ENCODE peak calls at places on chromosomes 6 and 20, in five cellular contexts. One of them, this sample, is unnamed.
A peak's percentile ranks its signal among the peaks of the same experiment; 100 is the strongest.

GRCh38 chr20:58693226-58694006 is 816 bp downstream of the NPEPL1 start:
- DNase-seq in breast epithelium: no peak
- DNase-seq in heart right ventricle: peak; percentile 41
- DNase-seq in stomach: peak; percentile 26
- DNase-seq in CD4-positive, alpha-beta T cell: no peak
- DNase-seq in this sample: no peak

GRCh38 chr20:19890358-19891117 is 126.6 kb upstream of the NAA20 start:
- DNase-seq in CD4-positive, alpha-beta T cell: no peak
- DNase-seq in breast epithelium: no peak
- DNase-seq in stomach: no peak
- DNase-seq in heart right ventricle: no peak
- DNase-seq in this sample: no peak

GRCh38 chr6:30826961-30827342 is 57.4 kb upstream of the DDR1 start:
- DNase-seq in CD4-positive, alpha-beta T cell: no peak
- DNase-seq in stomach: peak; percentile 39
- DNase-seq in breast epithelium: no peak
- DNase-seq in heart right ventricle: no peak
- DNase-seq in this sample: no peak

GRCh38 chr6:20800229-20800628 is 266.0 kb downstream of the CDKAL1 start:
- DNase-seq in CD4-positive, alpha-beta T cell: no peak
- DNase-seq in heart right ventricle: no peak
- DNase-seq in breast epithelium: no peak
- DNase-seq in stomach: no peak
- DNase-seq in this sample: no peak

GRCh38 chr6:56370591-56371198 is 123.3 kb upstream of the COL21A1 start:
- DNase-seq in breast epithelium: no peak
- DNase-seq in stomach: no peak
- DNase-seq in CD4-positive, alpha-beta T cell: no peak
- DNase-seq in heart right ventricle: no peak
- DNase-seq in this sample: peak; percentile 91

GRCh38 chr20:43722153-43722505 is 4.7 kb downstream of the GTSF1L start:
- DNase-seq in heart right ventricle: no peak
- DNase-seq in breast epithelium: no peak
- DNase-seq in stomach: no peak
- DNase-seq in CD4-positive, alpha-beta T cell: peak; percentile 27
- DNase-seq in this sample: no peak

GRCh38 chr6:99146716-99147115 is 199.0 kb upstream of the FBXL4 start:
- DNase-seq in breast epithelium: no peak
- DNase-seq in heart right ventricle: no peak
- DNase-seq in stomach: no peak
- DNase-seq in CD4-positive, alpha-beta T cell: no peak
- DNase-seq in this sample: no peak

GRCh38 chr6:168130683-168131371 is 51.8 kb upstream of the FRMD1 start:
- DNase-seq in CD4-positive, alpha-beta T cell: no peak
- DNase-seq in breast epithelium: no peak
- DNase-seq in heart right ventricle: no peak
- DNase-seq in stomach: peak; percentile 72
- DNase-seq in this sample: no peak

GRCh38 chr6:71510856-71511255 is 222.2 kb downstream of the OGFRL1 start:
- DNase-seq in breast epithelium: no peak
- DNase-seq in heart right ventricle: no peak
- DNase-seq in CD4-positive, alpha-beta T cell: no peak
- DNase-seq in stomach: no peak
- DNase-seq in this sample: no peak

GRCh38 chr6:38271081-38271480 is 368.6 kb downstream of the BTBD9 start:
- DNase-seq in stomach: no peak
- DNase-seq in CD4-positive, alpha-beta T cell: no peak
- DNase-seq in breast epithelium: no peak
- DNase-seq in heart right ventricle: no peak
- DNase-seq in this sample: no peak

GRCh38 chr20:4134861-4135379 is 119.6 kb upstream of the RNF24 start:
- DNase-seq in breast epithelium: no peak
- DNase-seq in stomach: peak; percentile 45
- DNase-seq in CD4-positive, alpha-beta T cell: no peak
- DNase-seq in heart right ventricle: no peak
- DNase-seq in this sample: no peak

GRCh38 chr20:58127731-58128130 is 100.7 kb downstream of the ANKRD60 start:
- DNase-seq in breast epithelium: peak; percentile 63
- DNase-seq in stomach: no peak
- DNase-seq in heart right ventricle: no peak
- DNase-seq in CD4-positive, alpha-beta T cell: no peak
- DNase-seq in this sample: peak; percentile 98

GRCh38 chr20:25196701-25197120 is 1.2 kb downstream of the ENTPD6 start:
- DNase-seq in breast epithelium: no peak
- DNase-seq in stomach: no peak
- DNase-seq in heart right ventricle: no peak
- DNase-seq in CD4-positive, alpha-beta T cell: no peak
- DNase-seq in this sample: no peak

GRCh38 chr6:85422996-85423395 is 26.9 kb upstream of the NT5E start:
- DNase-seq in stomach: no peak
- DNase-seq in CD4-positive, alpha-beta T cell: no peak
- DNase-seq in heart right ventricle: no peak
- DNase-seq in breast epithelium: no peak
- DNase-seq in this sample: no peak

GRCh38 chr6:161128680-161129196 is 137.2 kb downstream of the MAP3K4 start:
- DNase-seq in heart right ventricle: no peak
- DNase-seq in breast epithelium: no peak
- DNase-seq in stomach: no peak
- DNase-seq in CD4-positive, alpha-beta T cell: no peak
- DNase-seq in this sample: peak; percentile 33

GRCh38 chr6:139872635-139873034 is 498.2 kb upstream of the CITED2 start:
- DNase-seq in stomach: no peak
- DNase-seq in breast epithelium: no peak
- DNase-seq in heart right ventricle: no peak
- DNase-seq in CD4-positive, alpha-beta T cell: no peak
- DNase-seq in this sample: no peak

GRCh38 chr20:43375586-43375985 is 82.1 kb upstream of the SRSF6 start:
- DNase-seq in heart right ventricle: no peak
- DNase-seq in CD4-positive, alpha-beta T cell: no peak
- DNase-seq in stomach: no peak
- DNase-seq in breast epithelium: no peak
- DNase-seq in this sample: no peak

GRCh38 chr6:149311293-149311692 is 6.2 kb upstream of the TAB2 start:
- DNase-seq in breast epithelium: no peak
- DNase-seq in heart right ventricle: no peak
- DNase-seq in stomach: no peak
- DNase-seq in CD4-positive, alpha-beta T cell: no peak
- DNase-seq in this sample: no peak

GRCh38 chr6:88855521-88856152 is 107.8 kb downstream of the RNGTT start:
- DNase-seq in breast epithelium: no peak
- DNase-seq in CD4-positive, alpha-beta T cell: no peak
- DNase-seq in stomach: no peak
- DNase-seq in heart right ventricle: no peak
- DNase-seq in this sample: no peak

GRCh38 chr6:56279346-56280080 is 32.1 kb upstream of the COL21A1 start:
- DNase-seq in stomach: no peak
- DNase-seq in breast epithelium: no peak
- DNase-seq in CD4-positive, alpha-beta T cell: no peak
- DNase-seq in heart right ventricle: no peak
- DNase-seq in this sample: peak; percentile 76

GRCh38 chr20:17657898-17658647 is 24.0 kb downstream of the RRBP1 start:
- DNase-seq in breast epithelium: no peak
- DNase-seq in CD4-positive, alpha-beta T cell: no peak
- DNase-seq in heart right ventricle: no peak
- DNase-seq in stomach: no peak
- DNase-seq in this sample: no peak

GRCh38 chr6:142871910-142872331 is 73.1 kb downstream of the HIVEP2 start:
- DNase-seq in CD4-positive, alpha-beta T cell: peak; percentile 21
- DNase-seq in heart right ventricle: no peak
- DNase-seq in breast epithelium: no peak
- DNase-seq in stomach: no peak
- DNase-seq in this sample: peak; percentile 96

GRCh38 chr6:142870787-142871371 is 74.1 kb downstream of the HIVEP2 start:
- DNase-seq in breast epithelium: no peak
- DNase-seq in stomach: no peak
- DNase-seq in CD4-positive, alpha-beta T cell: no peak
- DNase-seq in heart right ventricle: no peak
- DNase-seq in this sample: no peak

GRCh38 chr6:142872376-142872775 is 72.6 kb downstream of the HIVEP2 start:
- DNase-seq in CD4-positive, alpha-beta T cell: no peak
- DNase-seq in heart right ventricle: no peak
- DNase-seq in breast epithelium: no peak
- DNase-seq in stomach: no peak
- DNase-seq in this sample: no peak

GRCh38 chr6:142878407-142878806 is 66.6 kb downstream of the HIVEP2 start:
- DNase-seq in CD4-positive, alpha-beta T cell: no peak
- DNase-seq in stomach: no peak
- DNase-seq in heart right ventricle: no peak
- DNase-seq in breast epithelium: no peak
- DNase-seq in this sample: no peak

DNA sequence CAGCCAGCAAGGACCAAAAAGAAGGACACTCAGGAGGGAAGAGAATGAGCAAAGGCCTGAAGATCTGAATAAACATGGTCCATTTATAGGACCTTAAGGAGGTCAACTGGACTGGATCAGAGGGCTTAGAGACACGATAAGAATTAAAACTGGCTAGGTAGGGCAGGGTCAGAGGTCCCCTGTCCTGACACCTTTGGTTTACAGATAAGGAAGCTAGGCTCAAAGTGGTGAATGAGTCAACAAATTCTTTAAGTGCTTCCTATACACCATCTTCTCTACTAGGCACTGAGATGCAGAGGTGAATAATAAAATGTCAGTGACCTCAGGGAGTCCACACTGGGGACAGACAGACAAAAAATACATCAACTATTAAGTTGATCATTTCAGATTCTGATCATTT is 70.3 kb downstream of the HIVEP2 start:
- DNase-seq in stomach: no peak
- DNase-seq in heart right ventricle: no peak
- DNase-seq in CD4-positive, alpha-beta T cell: no peak
- DNase-seq in breast epithelium: no peak
- DNase-seq in this sample: no peak
- TF ChIP-seq CTCF in stomach: no peak
- TF ChIP-seq CTCF in heart right ventricle: no peak
- TF ChIP-seq CTCF in CD4-positive, alpha-beta T cell: no peak
- TF ChIP-seq CTCF in breast epithelium: no peak
- TF ChIP-seq CTCF in this sample: no peak

GRCh38 chr6:26031151-26031594 is 56.1 kb upstream of the HFE start:
- DNase-seq in stomach: no peak
- DNase-seq in breast epithelium: no peak
- DNase-seq in heart right ventricle: no peak
- DNase-seq in CD4-positive, alpha-beta T cell: no peak
- DNase-seq in this sample: no peak

GRCh38 chr6:26032387-26033131 is 54.7 kb upstream of the HFE start:
- DNase-seq in heart right ventricle: no peak
- DNase-seq in breast epithelium: no peak
- DNase-seq in CD4-positive, alpha-beta T cell: no peak
- DNase-seq in stomach: no peak
- DNase-seq in this sample: no peak

GRCh38 chr6:26030716-26031115 is 56.5 kb upstream of the HFE start:
- DNase-seq in heart right ventricle: no peak
- DNase-seq in CD4-positive, alpha-beta T cell: no peak
- DNase-seq in stomach: no peak
- DNase-seq in breast epithelium: no peak
- DNase-seq in this sample: no peak

GRCh38 chr6:26033132-26033941 is 53.9 kb upstream of the HFE start:
- DNase-seq in CD4-positive, alpha-beta T cell: peak; percentile 50
- DNase-seq in heart right ventricle: peak; percentile 54
- DNase-seq in stomach: peak; percentile 68
- DNase-seq in breast epithelium: no peak
- DNase-seq in this sample: peak; percentile 97

GRCh38 chr6:26031595-26032386 is 55.4 kb upstream of the HFE start:
- DNase-seq in breast epithelium: no peak
- DNase-seq in heart right ventricle: peak; percentile 35
- DNase-seq in CD4-positive, alpha-beta T cell: peak; percentile 76
- DNase-seq in stomach: peak; percentile 75
- DNase-seq in this sample: peak; percentile 94
- TF ChIP-seq CTCF in breast epithelium: no peak
- TF ChIP-seq CTCF in heart right ventricle: no peak
- TF ChIP-seq CTCF in CD4-positive, alpha-beta T cell: peak; percentile 22
- TF ChIP-seq CTCF in stomach: no peak
- TF ChIP-seq CTCF in this sample: peak; percentile 25

GRCh38 chr20:40545478-40545877 is 143.6 kb downstream of the MAFB start:
- DNase-seq in stomach: no peak
- DNase-seq in breast epithelium: no peak
- DNase-seq in CD4-positive, alpha-beta T cell: no peak
- DNase-seq in heart right ventricle: no peak
- DNase-seq in this sample: no peak
- TF ChIP-seq CTCF in stomach: no peak
- TF ChIP-seq CTCF in breast epithelium: no peak
- TF ChIP-seq CTCF in CD4-positive, alpha-beta T cell: no peak
- TF ChIP-seq CTCF in heart right ventricle: no peak
- TF ChIP-seq CTCF in this sample: no peak

GRCh38 chr6:128521302-128521632 is 868 bp upstream of the PTPRK start:
- DNase-seq in stomach: no peak
- DNase-seq in CD4-positive, alpha-beta T cell: no peak
- DNase-seq in heart right ventricle: no peak
- DNase-seq in breast epithelium: no peak
- DNase-seq in this sample: no peak

GRCh38 chr6:128519931-128520435 is 416 bp downstream of the PTPRK start:
- DNase-seq in CD4-positive, alpha-beta T cell: peak; percentile 29
- DNase-seq in heart right ventricle: peak; percentile 44
- DNase-seq in stomach: peak; percentile 45
- DNase-seq in breast epithelium: peak; percentile 70
- DNase-seq in this sample: no peak

GRCh38 chr6:128520436-128521301 is at the start of gene PTPRK:
- DNase-seq in stomach: peak; percentile 95
- DNase-seq in breast epithelium: peak; percentile 95
- DNase-seq in heart right ventricle: peak; percentile 94
- DNase-seq in CD4-positive, alpha-beta T cell: peak; percentile 86
- DNase-seq in this sample: peak; percentile 83

GRCh38 chr6:128518531-128519131 is 1.8 kb downstream of the PTPRK start:
- DNase-seq in breast epithelium: no peak
- DNase-seq in heart right ventricle: no peak
- DNase-seq in stomach: no peak
- DNase-seq in CD4-positive, alpha-beta T cell: no peak
- DNase-seq in this sample: no peak

GRCh38 chr6:128519132-128519930 is 1.1 kb downstream of the PTPRK start:
- DNase-seq in breast epithelium: peak; percentile 61
- DNase-seq in heart right ventricle: peak; percentile 46
- DNase-seq in stomach: peak; percentile 58
- DNase-seq in CD4-positive, alpha-beta T cell: peak; percentile 8
- DNase-seq in this sample: no peak
- TF ChIP-seq CTCF in breast epithelium: peak; percentile 16
- TF ChIP-seq CTCF in heart right ventricle: no peak
- TF ChIP-seq CTCF in stomach: no peak
- TF ChIP-seq CTCF in CD4-positive, alpha-beta T cell: no peak
- TF ChIP-seq CTCF in this sample: peak; percentile 51

GRCh38 chr20:63228786-63229185 is 6.9 kb upstream of the BIRC7 start:
- DNase-seq in CD4-positive, alpha-beta T cell: no peak
- DNase-seq in breast epithelium: no peak
- DNase-seq in heart right ventricle: no peak
- DNase-seq in stomach: no peak
- DNase-seq in this sample: no peak

GRCh38 chr20:63233061-63233344 is 2.7 kb upstream of the BIRC7 start:
- DNase-seq in breast epithelium: no peak
- DNase-seq in stomach: no peak
- DNase-seq in CD4-positive, alpha-beta T cell: no peak
- DNase-seq in heart right ventricle: no peak
- DNase-seq in this sample: no peak

GRCh38 chr20:63233924-63234323 is 1.8 kb upstream of the BIRC7 start:
- DNase-seq in heart right ventricle: no peak
- DNase-seq in breast epithelium: no peak
- DNase-seq in stomach: no peak
- DNase-seq in CD4-positive, alpha-beta T cell: no peak
- DNase-seq in this sample: no peak

GRCh38 chr20:63232235-63233060 is 3.3 kb upstream of the BIRC7 start:
- DNase-seq in heart right ventricle: peak; percentile 1
- DNase-seq in breast epithelium: no peak
- DNase-seq in stomach: no peak
- DNase-seq in CD4-positive, alpha-beta T cell: no peak
- DNase-seq in this sample: peak; percentile 60

GRCh38 chr20:63230800-63231268 is 4.9 kb upstream of the BIRC7 start:
- DNase-seq in stomach: peak; percentile 57
- DNase-seq in CD4-positive, alpha-beta T cell: no peak
- DNase-seq in breast epithelium: no peak
- DNase-seq in heart right ventricle: peak; percentile 58
- DNase-seq in this sample: peak; percentile 31
- TF ChIP-seq CTCF in stomach: peak; percentile 43
- TF ChIP-seq CTCF in CD4-positive, alpha-beta T cell: no peak
- TF ChIP-seq CTCF in breast epithelium: peak; percentile 42
- TF ChIP-seq CTCF in heart right ventricle: peak; percentile 57
- TF ChIP-seq CTCF in this sample: peak; percentile 80